ENCODE peak calls at places on chromosome 17, in ten cellular contexts. One of them, this sample, is unnamed.

GRCh38 chr17:13385481-13385907 is 216.2 kb downstream of the HS3ST3A1 start:
- DNase-seq in foreskin fibroblast: no peak
- DNase-seq in CD4-positive, CD25-positive, alpha-beta regulatory T cell: no peak
- DNase-seq in H7: no peak
- DNase-seq in stomach: no peak
- DNase-seq in PC-3: peak; percentile 22
- DNase-seq in fibroblast of pulmonary artery: peak; percentile 33
- DNase-seq in body of pancreas: no peak
- DNase-seq in HFF-Myc: no peak
- DNase-seq in uterus: no peak
- DNase-seq in this sample: peak; percentile 30

GRCh38 chr17:19660219-19660870 is 11.8 kb downstream of the ALDH3A2 start:
- DNase-seq in foreskin fibroblast: no peak
- DNase-seq in CD4-positive, CD25-positive, alpha-beta regulatory T cell: no peak
- DNase-seq in H7: no peak
- DNase-seq in stomach: no peak
- DNase-seq in PC-3: peak; percentile 83
- DNase-seq in fibroblast of pulmonary artery: no peak
- DNase-seq in body of pancreas: no peak
- DNase-seq in HFF-Myc: no peak
- DNase-seq in uterus: no peak
- DNase-seq in this sample: no peak

GRCh38 chr17:62611767-62612166 is 15.7 kb upstream of the MRC2 start:
- DNase-seq in foreskin fibroblast: no peak
- DNase-seq in CD4-positive, CD25-positive, alpha-beta regulatory T cell: no peak
- DNase-seq in H7: no peak
- DNase-seq in stomach: no peak
- DNase-seq in PC-3: no peak
- DNase-seq in fibroblast of pulmonary artery: no peak
- DNase-seq in body of pancreas: no peak
- DNase-seq in HFF-Myc: no peak
- DNase-seq in uterus: no peak
- DNase-seq in this sample: no peak

GRCh38 chr17:2904135-2904534 is 107.9 kb downstream of the RAP1GAP2 start:
- DNase-seq in foreskin fibroblast: no peak
- DNase-seq in CD4-positive, CD25-positive, alpha-beta regulatory T cell: no peak
- DNase-seq in H7: peak; percentile 77
- DNase-seq in stomach: peak; percentile 76
- DNase-seq in PC-3: no peak
- DNase-seq in fibroblast of pulmonary artery: peak; percentile 28
- DNase-seq in body of pancreas: peak; percentile 91
- DNase-seq in HFF-Myc: no peak
- DNase-seq in uterus: no peak
- DNase-seq in this sample: no peak

GRCh38 chr17:29100296-29100695 is 57.4 kb downstream of the PIPOX start:
- DNase-seq in foreskin fibroblast: no peak
- DNase-seq in CD4-positive, CD25-positive, alpha-beta regulatory T cell: no peak
- DNase-seq in H7: no peak
- DNase-seq in stomach: no peak
- DNase-seq in PC-3: no peak
- DNase-seq in fibroblast of pulmonary artery: no peak
- DNase-seq in body of pancreas: no peak
- DNase-seq in HFF-Myc: no peak
- DNase-seq in uterus: no peak
- DNase-seq in this sample: no peak

GRCh38 chr17:17851101-17851500 is 14.3 kb upstream of the SREBF1 start:
- DNase-seq in foreskin fibroblast: no peak
- DNase-seq in CD4-positive, CD25-positive, alpha-beta regulatory T cell: no peak
- DNase-seq in H7: no peak
- DNase-seq in stomach: no peak
- DNase-seq in PC-3: no peak
- DNase-seq in fibroblast of pulmonary artery: no peak
- DNase-seq in body of pancreas: no peak
- DNase-seq in HFF-Myc: no peak
- DNase-seq in uterus: no peak
- DNase-seq in this sample: no peak

GRCh38 chr17:82252511-82253178 is 20.9 kb downstream of the CSNK1D start:
- DNase-seq in foreskin fibroblast: no peak
- DNase-seq in CD4-positive, CD25-positive, alpha-beta regulatory T cell: no peak
- DNase-seq in H7: no peak
- DNase-seq in stomach: no peak
- DNase-seq in PC-3: no peak
- DNase-seq in fibroblast of pulmonary artery: no peak
- DNase-seq in body of pancreas: no peak
- DNase-seq in HFF-Myc: no peak
- DNase-seq in uterus: no peak
- DNase-seq in this sample: no peak

GRCh38 chr17:49748791-49749190 is 15.1 kb downstream of the FAM117A start:
- DNase-seq in foreskin fibroblast: no peak
- DNase-seq in CD4-positive, CD25-positive, alpha-beta regulatory T cell: peak; percentile 48
- DNase-seq in H7: no peak
- DNase-seq in stomach: no peak
- DNase-seq in PC-3: no peak
- DNase-seq in fibroblast of pulmonary artery: no peak
- DNase-seq in body of pancreas: no peak
- DNase-seq in HFF-Myc: no peak
- DNase-seq in uterus: no peak
- DNase-seq in this sample: no peak

GRCh38 chr17:39801055-39801454 is 63.1 kb downstream of the IKZF3 start:
- DNase-seq in foreskin fibroblast: no peak
- DNase-seq in CD4-positive, CD25-positive, alpha-beta regulatory T cell: no peak
- DNase-seq in H7: no peak
- DNase-seq in stomach: no peak
- DNase-seq in PC-3: no peak
- DNase-seq in fibroblast of pulmonary artery: no peak
- DNase-seq in body of pancreas: no peak
- DNase-seq in HFF-Myc: no peak
- DNase-seq in uterus: no peak
- DNase-seq in this sample: no peak

GRCh38 chr17:71938340-71939010 is 182.3 kb upstream of the SOX9 start:
- DNase-seq in foreskin fibroblast: no peak
- DNase-seq in CD4-positive, CD25-positive, alpha-beta regulatory T cell: no peak
- DNase-seq in H7: no peak
- DNase-seq in stomach: no peak
- DNase-seq in PC-3: no peak
- DNase-seq in fibroblast of pulmonary artery: no peak
- DNase-seq in body of pancreas: peak; percentile 13
- DNase-seq in HFF-Myc: no peak
- DNase-seq in uterus: no peak
- DNase-seq in this sample: no peak

GRCh38 chr17:77506371-77506991 is 365.7 kb downstream of the SEC14L1 start:
- DNase-seq in foreskin fibroblast: no peak
- DNase-seq in CD4-positive, CD25-positive, alpha-beta regulatory T cell: no peak
- DNase-seq in H7: peak; percentile 56
- DNase-seq in stomach: no peak
- DNase-seq in PC-3: no peak
- DNase-seq in fibroblast of pulmonary artery: no peak
- DNase-seq in body of pancreas: no peak
- DNase-seq in HFF-Myc: no peak
- DNase-seq in uterus: peak; percentile 7
- DNase-seq in this sample: no peak

GRCh38 chr17:75271955-75272847 is 1.2 kb upstream of the MIF4GD start:
- DNase-seq in foreskin fibroblast: peak; percentile 62
- DNase-seq in CD4-positive, CD25-positive, alpha-beta regulatory T cell: no peak
- DNase-seq in H7: peak; percentile 70
- DNase-seq in stomach: no peak
- DNase-seq in PC-3: peak; percentile 42
- DNase-seq in fibroblast of pulmonary artery: peak; percentile 49
- DNase-seq in body of pancreas: peak; percentile 60
- DNase-seq in HFF-Myc: no peak
- DNase-seq in uterus: peak; percentile 31
- DNase-seq in this sample: no peak

GRCh38 chr17:7219812-7220592 is at the start of the genes ACADVL and DLG4:
- DNase-seq in foreskin fibroblast: peak; percentile 91
- DNase-seq in CD4-positive, CD25-positive, alpha-beta regulatory T cell: peak; percentile 65
- DNase-seq in H7: peak; percentile 96
- DNase-seq in stomach: peak; percentile 91
- DNase-seq in PC-3: peak; percentile 85
- DNase-seq in fibroblast of pulmonary artery: peak; percentile 88
- DNase-seq in body of pancreas: peak; percentile 94
- DNase-seq in HFF-Myc: peak; percentile 54
- DNase-seq in uterus: peak; percentile 96
- DNase-seq in this sample: peak; percentile 61

GRCh38 chr17:80879723-80880649 is 111.7 kb upstream of the CHMP6 start:
- DNase-seq in foreskin fibroblast: no peak
- DNase-seq in CD4-positive, CD25-positive, alpha-beta regulatory T cell: no peak
- DNase-seq in H7: no peak
- DNase-seq in stomach: no peak
- DNase-seq in PC-3: no peak
- DNase-seq in fibroblast of pulmonary artery: no peak
- DNase-seq in body of pancreas: no peak
- DNase-seq in HFF-Myc: no peak
- DNase-seq in uterus: no peak
- DNase-seq in this sample: no peak

GRCh38 chr17:77783991-77784820 is 174.3 kb upstream of the TNRC6C start:
- DNase-seq in foreskin fibroblast: no peak
- DNase-seq in CD4-positive, CD25-positive, alpha-beta regulatory T cell: peak; percentile 29
- DNase-seq in H7: no peak
- DNase-seq in stomach: no peak
- DNase-seq in PC-3: no peak
- DNase-seq in fibroblast of pulmonary artery: no peak
- DNase-seq in body of pancreas: no peak
- DNase-seq in HFF-Myc: no peak
- DNase-seq in uterus: no peak
- DNase-seq in this sample: no peak

GRCh38 chr17:40316571-40317344 is 7.8 kb downstream of the RARA start:
- DNase-seq in foreskin fibroblast: peak; percentile 84
- DNase-seq in CD4-positive, CD25-positive, alpha-beta regulatory T cell: no peak
- DNase-seq in H7: peak; percentile 91
- DNase-seq in stomach: peak; percentile 45
- DNase-seq in PC-3: peak; percentile 63
- DNase-seq in fibroblast of pulmonary artery: peak; percentile 76
- DNase-seq in body of pancreas: peak; percentile 64
- DNase-seq in HFF-Myc: no peak
- DNase-seq in uterus: peak; percentile 82
- DNase-seq in this sample: peak; percentile 60

GRCh38 chr17:39107141-39107540 is 44.3 kb downstream of the PLXDC1 start:
- DNase-seq in foreskin fibroblast: no peak
- DNase-seq in CD4-positive, CD25-positive, alpha-beta regulatory T cell: no peak
- DNase-seq in H7: no peak
- DNase-seq in stomach: no peak
- DNase-seq in PC-3: no peak
- DNase-seq in fibroblast of pulmonary artery: no peak
- DNase-seq in body of pancreas: no peak
- DNase-seq in HFF-Myc: no peak
- DNase-seq in uterus: no peak
- DNase-seq in this sample: no peak

GRCh38 chr17:37438141-37438540 is 31.5 kb downstream of the TADA2A start:
- DNase-seq in foreskin fibroblast: no peak
- DNase-seq in CD4-positive, CD25-positive, alpha-beta regulatory T cell: no peak
- DNase-seq in H7: peak; percentile 31
- DNase-seq in stomach: no peak
- DNase-seq in PC-3: peak; percentile 19
- DNase-seq in fibroblast of pulmonary artery: no peak
- DNase-seq in body of pancreas: no peak
- DNase-seq in HFF-Myc: no peak
- DNase-seq in uterus: no peak
- DNase-seq in this sample: no peak

GRCh38 chr17:58224315-58224714 is 5.3 kb upstream of the MKS1 start:
- DNase-seq in foreskin fibroblast: peak; percentile 57
- DNase-seq in CD4-positive, CD25-positive, alpha-beta regulatory T cell: no peak
- DNase-seq in H7: no peak
- DNase-seq in stomach: no peak
- DNase-seq in PC-3: peak; percentile 92
- DNase-seq in fibroblast of pulmonary artery: peak; percentile 53
- DNase-seq in body of pancreas: no peak
- DNase-seq in HFF-Myc: peak; percentile 52
- DNase-seq in uterus: no peak
- DNase-seq in this sample: peak; percentile 34

GRCh38 chr17:20059728-20060188 is 50.6 kb downstream of the SPECC1 start:
- DNase-seq in foreskin fibroblast: no peak
- DNase-seq in CD4-positive, CD25-positive, alpha-beta regulatory T cell: no peak
- DNase-seq in H7: no peak
- DNase-seq in stomach: no peak
- DNase-seq in PC-3: peak; percentile 88
- DNase-seq in fibroblast of pulmonary artery: peak; percentile 40
- DNase-seq in body of pancreas: no peak
- DNase-seq in HFF-Myc: no peak
- DNase-seq in uterus: no peak
- DNase-seq in this sample: no peak

GRCh38 chr17:50626037-50626574 is 8.6 kb upstream of the ABCC3 start:
- DNase-seq in foreskin fibroblast: peak; percentile 50
- DNase-seq in CD4-positive, CD25-positive, alpha-beta regulatory T cell: peak; percentile 42
- DNase-seq in H7: peak; percentile 95
- DNase-seq in stomach: peak; percentile 82
- DNase-seq in PC-3: peak; percentile 76
- DNase-seq in fibroblast of pulmonary artery: peak; percentile 85
- DNase-seq in body of pancreas: peak; percentile 86
- DNase-seq in HFF-Myc: peak; percentile 42
- DNase-seq in uterus: peak; percentile 83
- DNase-seq in this sample: peak; percentile 18

GRCh38 chr17:64385187-64386083 is 5.2 kb downstream of the PECAM1 start:
- DNase-seq in foreskin fibroblast: peak; percentile 88
- DNase-seq in CD4-positive, CD25-positive, alpha-beta regulatory T cell: no peak
- DNase-seq in H7: no peak
- DNase-seq in stomach: no peak
- DNase-seq in PC-3: peak; percentile 98
- DNase-seq in fibroblast of pulmonary artery: peak; percentile 93
- DNase-seq in body of pancreas: peak; percentile 30
- DNase-seq in HFF-Myc: peak; percentile 55
- DNase-seq in uterus: peak; percentile 52
- DNase-seq in this sample: peak; percentile 72
- H3K4me3 ChIP-seq in foreskin fibroblast: no peak overlapping the region
- H3K4me3 ChIP-seq in CD4-positive, CD25-positive, alpha-beta regulatory T cell: no peak overlapping the region
- H3K4me3 ChIP-seq in H7: no peak overlapping the region
- H3K4me3 ChIP-seq in stomach: no peak overlapping the region
- H3K4me3 ChIP-seq in PC-3: peak overlapping the region; percentile 68
- H3K4me3 ChIP-seq in fibroblast of pulmonary artery: peak overlapping the region; percentile 61
- H3K4me3 ChIP-seq in body of pancreas: no peak overlapping the region
- H3K4me3 ChIP-seq in HFF-Myc: peak overlapping the region; percentile 10
- H3K4me3 ChIP-seq in uterus: no peak overlapping the region
- H3K4me3 ChIP-seq in this sample: no peak overlapping the region

GRCh38 chr17:68103148-68103547 is 67.6 kb downstream of the KPNA2 start:
- DNase-seq in foreskin fibroblast: no peak
- DNase-seq in CD4-positive, CD25-positive, alpha-beta regulatory T cell: no peak
- DNase-seq in H7: no peak
- DNase-seq in stomach: no peak
- DNase-seq in PC-3: no peak
- DNase-seq in fibroblast of pulmonary artery: no peak
- DNase-seq in body of pancreas: no peak
- DNase-seq in HFF-Myc: no peak
- DNase-seq in uterus: no peak
- DNase-seq in this sample: no peak
- H3K4me3 ChIP-seq in foreskin fibroblast: peak overlapping the region; percentile 76
- H3K4me3 ChIP-seq in CD4-positive, CD25-positive, alpha-beta regulatory T cell: peak overlapping the region; percentile 71
- H3K4me3 ChIP-seq in H7: no peak overlapping the region
- H3K4me3 ChIP-seq in stomach: peak overlapping the region; percentile 80
- H3K4me3 ChIP-seq in PC-3: peak overlapping the region; percentile 79
- H3K4me3 ChIP-seq in fibroblast of pulmonary artery: peak overlapping the region; percentile 4
- H3K4me3 ChIP-seq in body of pancreas: no peak overlapping the region
- H3K4me3 ChIP-seq in HFF-Myc: no peak overlapping the region
- H3K4me3 ChIP-seq in uterus: no peak overlapping the region
- H3K4me3 ChIP-seq in this sample: no peak overlapping the region

GRCh38 chr17:47956818-47957590 is 679 bp downstream of the PRR15L start:
- DNase-seq in foreskin fibroblast: no peak
- DNase-seq in CD4-positive, CD25-positive, alpha-beta regulatory T cell: no peak
- DNase-seq in H7: no peak
- DNase-seq in stomach: no peak
- DNase-seq in PC-3: peak; percentile 25
- DNase-seq in fibroblast of pulmonary artery: no peak
- DNase-seq in body of pancreas: peak; percentile 65
- DNase-seq in HFF-Myc: no peak
- DNase-seq in uterus: no peak
- DNase-seq in this sample: no peak
- H3K4me3 ChIP-seq in foreskin fibroblast: no peak overlapping the region
- H3K4me3 ChIP-seq in CD4-positive, CD25-positive, alpha-beta regulatory T cell: no peak overlapping the region
- H3K4me3 ChIP-seq in H7: no peak overlapping the region
- H3K4me3 ChIP-seq in stomach: peak overlapping the region; percentile 44
- H3K4me3 ChIP-seq in PC-3: peak overlapping the region; percentile 42
- H3K4me3 ChIP-seq in fibroblast of pulmonary artery: no peak overlapping the region
- H3K4me3 ChIP-seq in body of pancreas: peak overlapping the region; percentile 69
- H3K4me3 ChIP-seq in HFF-Myc: no peak overlapping the region
- H3K4me3 ChIP-seq in uterus: no peak overlapping the region
- H3K4me3 ChIP-seq in this sample: no peak overlapping the region

GRCh38 chr17:14752007-14752406 is 451.1 kb downstream of the HS3ST3B1 start:
- DNase-seq in foreskin fibroblast: no peak
- DNase-seq in CD4-positive, CD25-positive, alpha-beta regulatory T cell: no peak
- DNase-seq in H7: no peak
- DNase-seq in stomach: no peak
- DNase-seq in PC-3: no peak
- DNase-seq in fibroblast of pulmonary artery: no peak
- DNase-seq in body of pancreas: no peak
- DNase-seq in HFF-Myc: no peak
- DNase-seq in uterus: no peak
- DNase-seq in this sample: no peak
- H3K4me3 ChIP-seq in foreskin fibroblast: no peak overlapping the region
- H3K4me3 ChIP-seq in CD4-positive, CD25-positive, alpha-beta regulatory T cell: no peak overlapping the region
- H3K4me3 ChIP-seq in H7: no peak overlapping the region
- H3K4me3 ChIP-seq in stomach: no peak overlapping the region
- H3K4me3 ChIP-seq in PC-3: no peak overlapping the region
- H3K4me3 ChIP-seq in fibroblast of pulmonary artery: no peak overlapping the region
- H3K4me3 ChIP-seq in body of pancreas: no peak overlapping the region
- H3K4me3 ChIP-seq in HFF-Myc: no peak overlapping the region
- H3K4me3 ChIP-seq in uterus: no peak overlapping the region
- H3K4me3 ChIP-seq in this sample: no peak overlapping the region

This sample was measured in skeletal muscle cell.